ENCODE peak calls at places on chromosomes 5 and 9, in nine cellular contexts. F, O, Z, K, W, Y, J, U and G are unnamed samples.

GRCh38 chr5:138990986-138991645 is 116.0 kb upstream of the LRRTM2 start:
- DNase-seq in W (no peak), J (no peak), Y (no peak), O (no peak), F (no peak), K (no peak), U (no peak), Z (peak), G (no peak)

GRCh38 chr5:107831612-107832395 is 161.1 kb upstream of the EFNA5 start:
- DNase-seq in Z (no peak), K (no peak), U (no peak), F (no peak), O (peak), J (no peak), Y (no peak), W (no peak), G (peak)

GRCh38 chr5:19928556-19929421 is 59.2 kb downstream of the CDH18 start:
- DNase-seq in K (no peak), Y (no peak), U (no peak), Z (peak), O (peak), W (no peak), J (no peak), F (no peak), G (peak)

GRCh38 chr5:139394654-139395566 is at the start of gene PROB1:
- DNase-seq in K (no peak), O (peak), Z (no peak), Y (no peak), J (no peak), U (no peak), W (peak), F (peak), G (no peak)

GRCh38 chr5:156411131-156411727 is 84.3 kb downstream of the SGCD start:
- DNase-seq in U (no peak), Y (no peak), F (no peak), O (peak), K (no peak), Z (peak), J (no peak), W (no peak), G (peak)

GRCh38 chr5:122430328-122430586 is 118.2 kb downstream of the SNCAIP start:
- DNase-seq in Z (no peak), O (no peak), F (no peak), J (no peak), U (no peak), Y (no peak), K (no peak), W (no peak), G (no peak)

GRCh38 chr5:150661086-150661485 is at the start of gene MYOZ3:
- DNase-seq in F (no peak), W (no peak), O (no peak), Z (no peak), J (no peak), Y (no peak), U (no peak), K (no peak), G (no peak)

GRCh38 chr9:6646028-6646636 is 603 bp upstream of the GLDC start:
- DNase-seq in Z (no peak), K (no peak), F (no peak), O (no peak), U (peak), W (no peak), Y (no peak), J (no peak), G (peak)

GRCh38 chr5:129125819-129126218 is 31.3 kb downstream of the ISOC1 start:
- DNase-seq in Z (no peak), Y (no peak), K (no peak), U (no peak), O (no peak), F (no peak), J (no peak), W (no peak), G (no peak)

GRCh38 chr9:13358128-13358527 is 78.6 kb upstream of the MPDZ start:
- DNase-seq in K (no peak), O (peak), Y (no peak), U (no peak), W (no peak), Z (no peak), F (no peak), J (no peak), G (no peak)

GRCh38 chr9:80678906-80679305 is 1010.4 kb downstream of the TLE1 start:
- DNase-seq in Y (no peak), J (no peak), K (no peak), F (no peak), O (no peak), Z (no peak), U (no peak), W (no peak), G (no peak)

GRCh38 chr9:10855847-10856246 is 243.0 kb upstream of the PTPRD start:
- DNase-seq in O (no peak), F (no peak), K (no peak), Y (peak), Z (peak), J (no peak), W (no peak), U (no peak), G (peak)

GRCh38 chr9:75265525-75265972 is 177.2 kb downstream of the OSTF1 start:
- DNase-seq in Z (peak), K (no peak), U (peak), J (peak), O (peak), W (no peak), F (no peak), Y (no peak), G (peak)

GRCh38 chr5:163760498-163760897 is 255.1 kb downstream of the MAT2B start:
- DNase-seq in W (no peak), O (peak), F (no peak), Z (no peak), Y (no peak), K (no peak), U (no peak), J (no peak), G (peak)

GRCh38 chr9:134928796-134929559 is 11.3 kb upstream of the FCN1 start:
- DNase-seq in Z (peak), W (peak), O (no peak), F (peak), J (no peak), U (no peak), K (no peak), Y (no peak), G (no peak)

GRCh38 chr5:142402752-142403318 is 78.0 kb upstream of the SPRY4 start:
- DNase-seq in Z (no peak), J (no peak), O (no peak), W (no peak), U (no peak), F (no peak), Y (no peak), K (no peak), G (no peak)

GRCh38 chr9:137321726-137322361 is 19.8 kb upstream of the NRARP start:
- DNase-seq in O (no peak), Z (no peak), U (no peak), F (no peak), W (peak), Y (no peak), K (no peak), J (no peak), G (no peak)

GRCh38 chr5:154712518-154713437 is 42.4 kb upstream of the LARP1 start:
- DNase-seq in K (no peak), Z (no peak), F (no peak), Y (peak), J (no peak), O (no peak), W (no peak), U (no peak), G (peak)

GRCh38 chr5:8233479-8233878 is 364.5 kb downstream of the MTRR start:
- DNase-seq in J (no peak), U (no peak), W (no peak), Z (no peak), Y (no peak), F (no peak), K (no peak), O (no peak), G (no peak)

GRCh38 chr9:70261131-70261870 is 2.5 kb downstream of the SMC5 start:
- DNase-seq in Z (no peak), Y (no peak), K (no peak), W (no peak), U (no peak), J (no peak), F (no peak), O (no peak), G (no peak)

GRCh38 chr9:68672625-68673024 is 32.4 kb upstream of the PIP5K1B start:
- DNase-seq in Y (no peak), U (no peak), W (no peak), O (no peak), F (no peak), K (no peak), J (no peak), Z (no peak), G (no peak)

GRCh38 chr9:87872079-87872624 is 10.5 kb upstream of the SPATA31E1 start:
- DNase-seq in Z (peak), W (peak), O (peak), Y (no peak), F (no peak), K (peak), J (peak), U (no peak), G (no peak)

GRCh38 chr9:136609838-136610311 is 52.8 kb upstream of the EGFL7 start:
- DNase-seq in Z (no peak), W (no peak), J (peak), Y (no peak), K (no peak), O (no peak), U (no peak), F (no peak), G (no peak)

GRCh38 chr5:127029513-127030258 is 672 bp downstream of the MARCHF3 start:
- DNase-seq in U (peak), F (peak), Z (peak), J (peak), W (peak), Y (no peak), O (peak), K (peak), G (peak)

GRCh38 chr5:177554474-177555111 is at the start of gene FAM193B:
- DNase-seq in U (peak), Y (peak), J (peak), W (peak), F (peak), K (peak), Z (peak), O (peak), G (peak)

GRCh38 chr5:139131062-139131856 is 66.9 kb downstream of the SIL1 start:
- DNase-seq in F (peak), U (no peak), K (peak), Z (peak), O (peak), W (no peak), J (no peak), Y (no peak), G (peak)

GRCh38 chr9:124350485-124351263 is 64.6 kb downstream of the PSMB7 start:
- DNase-seq in U (no peak), Y (no peak), F (no peak), O (no peak), J (no peak), K (no peak), Z (no peak), W (peak), G (no peak)

GRCh38 chr5:141182248-141182647 is at the start of gene PCDHB16:
- DNase-seq in Z (peak), K (no peak), J (peak), F (no peak), U (no peak), W (no peak), Y (peak), O (peak), G (peak)

GRCh38 chr5:56496581-56497063 is 263.5 kb upstream of the ANKRD55 start:
- DNase-seq in F (no peak), Y (no peak), U (no peak), K (no peak), W (no peak), Z (no peak), O (no peak), J (peak), G (no peak)

GRCh38 chr5:158212915-158213314 is 354.0 kb upstream of the CLINT1 start:
- DNase-seq in O (no peak), W (no peak), J (peak), K (no peak), U (no peak), Y (no peak), F (no peak), Z (peak), G (peak)

GRCh38 chr5:179343021-179343781 is 2.1 kb downstream of the ADAMTS2 start:
- DNase-seq in Z (no peak), U (no peak), K (no peak), F (no peak), O (no peak), Y (no peak), W (peak), J (no peak), G (no peak)

GRCh38 chr9:69292078-69292477 is 32.9 kb upstream of the ENTREP1 start:
- DNase-seq in J (no peak), Z (no peak), W (no peak), Y (no peak), O (no peak), U (no peak), F (no peak), K (no peak), G (no peak)

GRCh38 chr9:3502560-3503398 is 23.0 kb downstream of the RFX3 start:
- DNase-seq in K (no peak), F (no peak), Z (no peak), U (no peak), Y (no peak), W (no peak), O (no peak), J (no peak), G (no peak)